ENCODE peak calls at places on chromosomes 16 and 17, in four cellular contexts. V is neural progenitor cell, K is IMR-90, Y is hepatocyte. D is an unnamed sample. For H3K4me1, the result is how much of the 10 kb centered on the place peaks cover.

GRCh38 chr17:58059141-58059540 is 24.1 kb upstream of the DYNLL2 start:
- DNase-seq in V (no peak), K (no peak), Y (no peak), D (no peak)

GRCh38 chr16:47143329-47143676 is 442 bp downstream of the NETO2 start:
- DNase-seq in V (peak), K (peak), Y (peak), D (peak)

GRCh38 chr16:9119795-9120194 is 28.4 kb downstream of the HAPSTR1 start:
- DNase-seq in V (no peak), K (peak), Y (no peak), D (peak)

GRCh38 chr17:19724501-19725420 is 8.4 kb upstream of the SLC47A2 start:
- DNase-seq in V (no peak), K (no peak), Y (no peak), D (no peak)

GRCh38 chr16:14284930-14285541 is 213.9 kb downstream of the MRTFB start:
- DNase-seq in V (peak), K (no peak), Y (peak), D (peak)

GRCh38 chr16:71600822-71601221 is 23.9 kb upstream of the TAT start:
- DNase-seq in V (no peak), K (no peak), Y (no peak), D (no peak)

GRCh38 chr16:89484923-89485679 is 5.3 kb downstream of the ANKRD11 start:
- DNase-seq in V (no peak), K (no peak), Y (no peak), D (no peak)

GRCh38 chr16:65572156-65572555 is 450.3 kb upstream of the CDH11 start:
- DNase-seq in V (no peak), K (peak), Y (no peak), D (peak)

GRCh38 chr17:45282683-45283644 is 21.1 kb upstream of the SPATA32 start:
- DNase-seq in V (no peak), K (peak), Y (peak), D (peak)

GRCh38 chr17:34757106-34757505 is 177.7 kb downstream of the TMEM132E start:
- DNase-seq in V (no peak), K (no peak), Y (no peak), D (no peak)

GRCh38 chr16:50478773-50479149 is 69.4 kb upstream of the NKD1 start:
- DNase-seq in V (no peak), K (no peak), Y (no peak), D (no peak)

GRCh38 chr17:1709403-1709891 is 730 bp downstream of the TLCD2 start:
- DNase-seq in V (peak), K (no peak), Y (peak), D (no peak)

GRCh38 chr17:53462393-53462811 is 360.3 kb upstream of the KIF2B start:
- DNase-seq in V (no peak), K (no peak), Y (no peak), D (peak)

GRCh38 chr16:71526111-71526998 is at the start of gene CHST4:
- DNase-seq in V (peak), K (peak), Y (peak), D (peak)

GRCh38 chr16:17275076-17275732 is 195.6 kb downstream of the XYLT1 start:
- DNase-seq in V (no peak), K (no peak), Y (peak), D (peak)

GRCh38 chr16:53821957-53822625 is 118.1 kb downstream of the FTO start:
- DNase-seq in V (no peak), K (peak), Y (no peak), D (peak)

GRCh38 chr16:1610841-1611653 is 825 bp downstream of the IFT140 start:
- DNase-seq in V (no peak), K (no peak), Y (no peak), D (peak)

GRCh38 chr16:2209258-2210008 is 1.2 kb downstream of the BRICD5 start:
- DNase-seq in V (no peak), K (no peak), Y (no peak), D (no peak)

GRCh38 chr17:72413077-72414031 is 292.5 kb downstream of the SOX9 start:
- DNase-seq in V (no peak), K (no peak), Y (peak), D (no peak)

GRCh38 chr17:35117984-35118383 is 1.7 kb downstream of the RAD51D start:
- DNase-seq in V (no peak), K (peak), Y (no peak), D (no peak)

GRCh38 chr17:45341389-45342158 is 24.8 kb upstream of the MAP3K14 start:
- DNase-seq in V (peak), K (peak), Y (peak), D (peak)

GRCh38 chr16:73124665-73125064 is 76.7 kb upstream of the ZFHX3 start:
- DNase-seq in V (no peak), K (no peak), Y (no peak), D (no peak)

GRCh38 chr16:63628812-63629211 is 1493.1 kb downstream of the CDH11 start:
- DNase-seq in V (peak), K (no peak), Y (no peak), D (no peak)

GRCh38 chr16:89691231-89691985 is 4.9 kb downstream of the CDK10 start:
- DNase-seq in V (no peak), K (no peak), Y (no peak), D (no peak)

GRCh38 chr16:26816885-26817571 is 249.7 kb upstream of the C16orf82 start:
- DNase-seq in V (no peak), K (peak), Y (no peak), D (peak)

GRCh38 chr16:65200857-65201256 is 79.0 kb upstream of the CDH11 start:
- DNase-seq in V (no peak), K (peak), Y (no peak), D (no peak)

GRCh38 chr17:19753049-19753444 is 4.9 kb upstream of the ALDH3A1 start:
- DNase-seq in V (no peak), K (peak), Y (no peak), D (peak)

GRCh38 chr16:74186589-74186988 is 110.0 kb upstream of the PSMD7 start:
- DNase-seq in V (no peak), K (peak), Y (peak), D (no peak)

DNA sequence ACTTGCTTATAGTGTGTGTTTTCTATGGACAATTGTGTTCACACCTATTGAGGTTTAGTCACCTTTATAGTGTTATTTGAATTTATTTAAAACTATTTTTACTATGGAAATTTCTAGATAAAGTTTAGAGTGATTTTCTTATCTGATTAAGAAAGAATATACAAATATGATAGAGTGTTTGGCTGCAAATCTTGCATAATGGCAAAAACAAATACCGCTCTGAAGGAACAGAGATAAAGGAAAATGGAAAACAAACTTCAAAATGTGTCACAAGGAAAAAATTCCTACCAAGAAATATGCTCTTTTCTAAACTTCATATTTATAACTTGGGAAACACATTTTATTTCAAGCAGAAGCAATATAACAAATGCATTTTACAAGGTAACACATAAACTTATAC is 423.1 kb downstream of the TOX3 start:
- DNase-seq in V (no peak), K (no peak), Y (no peak), D (no peak)
- H2AFZ ChIP-seq in V (no peak), K (no peak), Y (no peak), D (no peak)

GRCh38 chr17:81482673-81483072 is 29.9 kb downstream of the ACTG1 start:
- DNase-seq in V (no peak), K (no peak), Y (no peak), D (no peak)

GRCh38 chr17:81483862-81484194 is 28.8 kb downstream of the ACTG1 start:
- DNase-seq in V (peak), K (no peak), Y (no peak), D (no peak)

GRCh38 chr17:81483085-81483861 is 29.3 kb downstream of the ACTG1 start:
- DNase-seq in V (peak), K (no peak), Y (no peak), D (no peak)

GRCh38 chr17:81486174-81486810 is 26.3 kb downstream of the ACTG1 start:
- DNase-seq in V (no peak), K (no peak), Y (no peak), D (no peak)

GRCh38 chr17:81484195-81484979 is 28.2 kb downstream of the ACTG1 start:
- DNase-seq in V (peak), K (peak), Y (peak), D (peak)
- H3K4me3 ChIP-seq in V (peak), K (peak), Y (no peak), D (peak)

GRCh38 chr17:16981928-16982327 is 10.0 kb upstream of the TNFRSF13B start:
- DNase-seq in V (no peak), K (no peak), Y (no peak), D (no peak)

GRCh38 chr17:16980813-16981731 is 9.2 kb upstream of the TNFRSF13B start:
- DNase-seq in V (no peak), K (no peak), Y (no peak), D (no peak)

GRCh38 chr17:16976686-16977550 is 5.0 kb upstream of the TNFRSF13B start:
- DNase-seq in V (no peak), K (no peak), Y (no peak), D (no peak)

GRCh38 chr17:16977932-16978331 is 6.0 kb upstream of the TNFRSF13B start:
- DNase-seq in V (no peak), K (peak), Y (no peak), D (peak)

DNA sequence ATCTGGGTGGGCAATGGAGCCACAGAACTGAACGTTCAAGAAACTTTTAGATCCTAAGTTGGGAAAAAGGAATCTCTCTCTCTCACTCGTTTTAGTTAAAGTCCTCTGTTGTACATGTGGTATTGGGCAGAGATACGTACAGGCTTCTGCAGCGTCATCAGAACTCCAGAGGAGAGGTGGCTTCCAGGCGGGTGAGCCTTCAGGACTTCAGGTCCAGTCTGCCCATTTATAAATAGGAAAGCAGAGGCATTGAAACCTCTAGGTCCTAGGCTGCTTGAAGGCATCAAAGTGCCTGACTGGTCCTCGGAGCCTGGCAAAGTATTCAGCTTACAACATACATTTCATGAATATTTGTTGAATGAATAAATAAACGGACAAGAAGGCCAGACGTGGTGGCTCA is 8.1 kb upstream of the TNFRSF13B start:
- DNase-seq in V (no peak), K (no peak), Y (no peak), D (no peak)
- H3K4me1 ChIP-seq in V (under half), K (under half), Y (under half), D (under half)

GRCh38 chr17:50505731-50506130 is 2.5 kb upstream of the MYCBPAP start:
- DNase-seq in V (no peak), K (no peak), Y (no peak), D (no peak)
- H2AFZ ChIP-seq in V (no peak), K (peak), Y (no peak), D (no peak)

GRCh38 chr17:65473985-65474384 is 87.5 kb downstream of the AXIN2 start:
- DNase-seq in V (no peak), K (no peak), Y (no peak), D (no peak)

GRCh38 chr17:65474658-65475057 is 86.8 kb downstream of the AXIN2 start:
- DNase-seq in V (no peak), K (no peak), Y (no peak), D (no peak)

GRCh38 chr17:65472602-65473001 is 88.8 kb downstream of the AXIN2 start:
- DNase-seq in V (no peak), K (no peak), Y (peak), D (peak)

GRCh38 chr17:65477600-65477999 is 83.8 kb downstream of the AXIN2 start:
- DNase-seq in V (no peak), K (no peak), Y (no peak), D (no peak)

GRCh38 chr17:65473363-65473762 is 88.1 kb downstream of the AXIN2 start:
- DNase-seq in V (no peak), K (no peak), Y (no peak), D (no peak)
- H3K4me3 ChIP-seq in V (no peak), K (no peak), Y (no peak), D (no peak)

DNA sequence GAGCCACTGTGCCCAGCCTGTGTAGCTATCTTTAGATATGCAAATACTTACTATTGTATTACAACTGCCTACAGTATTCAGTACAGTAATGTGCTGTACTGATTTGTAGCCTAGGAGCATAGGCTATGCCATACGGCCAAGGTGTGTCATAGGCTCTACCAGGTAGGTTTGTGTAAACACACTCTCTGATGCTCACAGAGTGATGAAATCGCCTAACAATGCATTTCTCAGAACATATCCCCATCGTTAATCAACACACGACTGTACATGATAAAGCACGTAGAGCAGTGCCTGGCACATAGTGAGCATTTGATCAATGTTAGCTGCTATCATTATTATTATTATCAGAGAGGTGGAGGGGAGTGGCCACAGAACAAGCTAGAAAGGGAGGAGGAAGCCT is 81.1 kb upstream of the LHX1 start:
- DNase-seq in V (no peak), K (no peak), Y (no peak), D (no peak)
- H3K4me1 ChIP-seq in V (under half), K (under half), Y (under half), D (under half)

GRCh38 chr16:66606000-66606751 is 1.7 kb downstream of the CMTM3 start:
- DNase-seq in V (no peak), K (no peak), Y (no peak), D (no peak)
- H2AFZ ChIP-seq in V (no peak), K (peak), Y (no peak), D (no peak)

GRCh38 chr16:67185003-67185865 is 1.5 kb upstream of the MATCAP1 start:
- DNase-seq in V (peak), K (peak), Y (peak), D (peak)
- H3K4me3 ChIP-seq in V (no peak), K (no peak), Y (no peak), D (no peak)

GRCh38 chr17:8160224-8160577 is 2.5 kb downstream of the VAMP2 start:
- DNase-seq in V (no peak), K (no peak), Y (no peak), D (no peak)
- H3K4me1 ChIP-seq in V (under half), K (under half), Y (under half), D (half or more)

GRCh38 chr17:66371561-66371960 is 69.1 kb downstream of the PRKCA start:
- DNase-seq in V (no peak), K (no peak), Y (no peak), D (no peak)
- H2AFZ ChIP-seq in V (no peak), K (no peak), Y (no peak), D (no peak)

D was measured in astrocyte.